ENCODE peak calls at places on chromosomes 2 and 18, in six cellular contexts. I is neural progenitor cell, B is K562, L is IMR-90, Q is fibroblast of lung, N is mammary epithelial cell. C is an unnamed sample. For H3K36me3, the result is how much of the 10 kb centered on the place peaks cover.

GRCh38 chr2:236717120-236717519 is 147.5 kb downstream of the ACKR3 start:
- DNase-seq in I (no peak), B (no peak), L (no peak), Q (no peak), N (no peak), C (no peak)

GRCh38 chr18:55179460-55180195 is 220.4 kb upstream of the CCDC68 start:
- DNase-seq in I (no peak), B (no peak), L (peak), Q (peak), N (no peak), C (no peak)

GRCh38 chr2:1728821-1729220 is 15.5 kb downstream of the PXDN start:
- DNase-seq in I (peak), B (no peak), L (peak), Q (peak), N (no peak), C (peak)

GRCh38 chr2:196453613-196454047 is 185.9 kb upstream of the CCDC150 start:
- DNase-seq in I (peak), B (peak), L (peak), Q (peak), N (peak), C (peak)

GRCh38 chr18:55265916-55266488 is 306.7 kb upstream of the CCDC68 start:
- DNase-seq in I (no peak), B (no peak), L (peak), Q (no peak), N (peak), C (no peak)

GRCh38 chr2:238879020-238879419 is 31.1 kb downstream of the TWIST2 start:
- DNase-seq in I (no peak), B (no peak), L (no peak), Q (no peak), N (no peak), C (no peak)

GRCh38 chr2:135059577-135059976 is 7.5 kb downstream of the RAB3GAP1 start:
- DNase-seq in I (no peak), B (no peak), L (no peak), Q (no peak), N (no peak), C (no peak)

GRCh38 chr2:41119489-41119888 is 667.6 kb upstream of the SLC8A1 start:
- DNase-seq in I (no peak), B (no peak), L (no peak), Q (no peak), N (no peak), C (no peak)

GRCh38 chr18:42931501-42931900 is 184.0 kb downstream of the RIT2 start:
- DNase-seq in I (no peak), B (no peak), L (peak), Q (peak), N (no peak), C (no peak)

GRCh38 chr18:7784171-7784570 is 217.1 kb downstream of the PTPRM start:
- DNase-seq in I (peak), B (no peak), L (no peak), Q (peak), N (no peak), C (no peak)

GRCh38 chr2:129396980-129397599 is 582.4 kb upstream of the RAB6C start:
- DNase-seq in I (peak), B (peak), L (no peak), Q (peak), N (peak), C (no peak)

GRCh38 chr2:33222309-33222708 is 254.1 kb upstream of the RASGRP3 start:
- DNase-seq in I (no peak), B (no peak), L (no peak), Q (no peak), N (peak), C (no peak)

GRCh38 chr2:235746257-235746934 is 252.6 kb downstream of the AGAP1 start:
- DNase-seq in I (peak), B (peak), L (peak), Q (peak), N (peak), C (peak)

GRCh38 chr2:241035142-241035817 is 36.9 kb downstream of the SNED1 start:
- DNase-seq in I (peak), B (no peak), L (no peak), Q (no peak), N (no peak), C (no peak)

DNA sequence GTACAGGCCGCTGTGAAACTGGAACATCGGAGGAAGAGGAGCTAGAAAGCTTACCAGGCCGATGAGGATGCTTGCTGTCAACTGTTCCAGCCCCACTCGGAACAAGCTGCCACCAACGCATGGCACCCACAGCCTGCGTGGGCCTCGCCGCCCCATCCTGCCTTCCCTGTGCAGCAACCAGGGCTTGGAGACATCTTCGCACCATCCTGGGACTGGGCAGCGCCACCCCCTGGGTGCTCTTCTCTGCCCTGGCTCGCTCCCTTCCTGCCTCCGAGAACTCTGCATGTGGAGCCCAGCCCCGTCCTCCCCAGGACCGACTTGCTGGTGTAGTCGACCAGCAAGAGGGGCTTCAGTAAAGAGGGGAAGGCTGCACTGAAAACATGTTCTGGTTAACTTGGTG is 10.8 kb downstream of the TMEM18 start:
- DNase-seq in I (no peak), B (no peak), L (no peak), Q (no peak), N (no peak), C (no peak)
- H3K36me3 ChIP-seq in I (under half), B (under half), L (under half), Q (under half), N (under half), C (under half)

DNA sequence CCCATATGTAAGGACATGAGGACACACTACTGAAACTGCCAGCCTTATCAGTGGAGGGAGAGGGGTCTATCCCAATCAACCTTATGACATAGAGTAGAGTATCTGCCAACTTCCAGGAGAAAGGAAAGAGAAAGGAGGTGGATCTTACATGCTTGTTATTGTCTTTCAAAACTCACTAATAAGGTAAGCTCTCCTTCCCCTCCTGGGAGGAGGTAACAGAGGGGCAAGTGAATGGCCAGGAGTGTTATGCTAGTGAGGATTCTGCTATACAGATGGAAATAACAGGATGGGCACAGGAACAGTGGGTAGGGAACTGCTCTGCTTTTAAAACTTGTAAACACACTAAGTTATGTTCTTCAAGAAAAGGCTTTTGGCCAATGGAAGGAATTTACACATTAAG is 1020.1 kb downstream of the TDRD15 start:
- DNase-seq in I (no peak), B (no peak), L (no peak), Q (no peak), N (no peak), C (no peak)
- H2AFZ ChIP-seq in I (no peak), B (no peak), L (no peak), Q (no peak), N (no peak), C (no peak)

GRCh38 chr2:69505710-69506109 is 68.5 kb upstream of the NFU1 start:
- DNase-seq in I (no peak), B (no peak), L (no peak), Q (no peak), N (no peak), C (no peak)
- H3K36me3 ChIP-seq in I (under half), B (under half), L (under half), Q (under half), N (under half), C (under half)

DNA sequence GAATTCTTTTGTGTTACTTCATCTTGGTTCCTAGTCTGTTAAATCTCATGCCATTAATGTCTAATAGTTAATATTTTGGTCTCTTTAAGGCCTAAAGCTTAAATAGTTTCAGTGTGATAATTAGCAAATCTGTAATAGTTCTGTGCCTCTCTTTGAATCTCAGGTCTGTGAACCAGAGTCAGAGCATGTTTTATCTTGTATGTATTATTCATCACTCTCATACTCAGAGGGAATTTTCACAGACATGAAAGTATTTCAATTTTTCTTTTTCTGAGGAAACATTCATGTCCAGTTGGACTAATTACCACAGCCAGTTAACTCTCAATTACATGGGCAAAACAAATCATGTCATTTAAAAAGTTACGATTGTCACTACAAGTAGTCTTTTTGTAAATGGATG is 931.9 kb upstream of the SLC39A10 start:
- DNase-seq in I (no peak), B (no peak), L (no peak), Q (no peak), N (peak), C (no peak)
- H2AFZ ChIP-seq in I (no peak), B (no peak), L (no peak), Q (no peak), N (peak), C (no peak)

GRCh38 chr2:206045251-206045650 is 40.7 kb downstream of the INO80D start:
- DNase-seq in I (no peak), B (no peak), L (peak), Q (peak), N (peak), C (no peak)

GRCh38 chr2:206040525-206040924 is 45.4 kb downstream of the INO80D start:
- DNase-seq in I (no peak), B (no peak), L (no peak), Q (no peak), N (no peak), C (no peak)
- H3K36me3 ChIP-seq in I (under half), B (under half), L (under half), Q (under half), N (under half), C (under half)